ENCODE peak calls at places on chromosome 13, in six cellular contexts. Y, N, B, T, D and I are unnamed samples.

GRCh38 chr13:97875911-97876310 is 77.6 kb upstream of the IPO5 start:
- DNase-seq in Y (no peak), N (no peak), B (no peak), T (peak; percentile 31), D (no peak), I (no peak)

GRCh38 chr13:79918620-79919019 is 422.3 kb downstream of the SPRY2 start:
- DNase-seq in Y (no peak), N (no peak), B (peak; percentile 25), T (no peak), D (no peak), I (no peak)

GRCh38 chr13:97256343-97256783 is 34.2 kb downstream of the MBNL2 start:
- DNase-seq in Y (no peak), N (peak; percentile 97), B (peak; percentile 58), T (no peak), D (peak; percentile 96), I (peak; percentile 91)

GRCh38 chr13:112684041-112684440 is 5.8 kb upstream of the ATP11A start:
- DNase-seq in Y (no peak), N (no peak), B (no peak), T (peak; percentile 20), D (no peak), I (no peak)

GRCh38 chr13:111513766-111514611 is 193.5 kb downstream of the TEX29 start:
- DNase-seq in Y (no peak), N (no peak), B (no peak), T (no peak), D (no peak), I (no peak)

GRCh38 chr13:23427342-23428182 is 5.9 kb downstream of the SACS start:
- DNase-seq in Y (no peak), N (peak; percentile 97), B (no peak), T (peak; percentile 35), D (peak; percentile 64), I (no peak)

GRCh38 chr13:33228645-33229445 is 56.7 kb downstream of the STARD13 start:
- DNase-seq in Y (no peak), N (peak; percentile 83), B (peak; percentile 84), T (no peak), D (peak; percentile 96), I (peak; percentile 67)

GRCh38 chr13:73849292-73849691 is 284.9 kb downstream of the KLF12 start:
- DNase-seq in Y (peak; percentile 9), N (peak; percentile 52), B (peak; percentile 94), T (no peak), D (peak; percentile 78), I (peak; percentile 43)

GRCh38 chr13:75038315-75038881 is 443.6 kb downstream of the TBC1D4 start:
- DNase-seq in Y (no peak), N (no peak), B (no peak), T (no peak), D (no peak), I (no peak)

GRCh38 chr13:78787189-78787588 is 128.2 kb upstream of the OBI1 start:
- DNase-seq in Y (no peak), N (no peak), B (no peak), T (no peak), D (peak; percentile 7), I (no peak)

DNA sequence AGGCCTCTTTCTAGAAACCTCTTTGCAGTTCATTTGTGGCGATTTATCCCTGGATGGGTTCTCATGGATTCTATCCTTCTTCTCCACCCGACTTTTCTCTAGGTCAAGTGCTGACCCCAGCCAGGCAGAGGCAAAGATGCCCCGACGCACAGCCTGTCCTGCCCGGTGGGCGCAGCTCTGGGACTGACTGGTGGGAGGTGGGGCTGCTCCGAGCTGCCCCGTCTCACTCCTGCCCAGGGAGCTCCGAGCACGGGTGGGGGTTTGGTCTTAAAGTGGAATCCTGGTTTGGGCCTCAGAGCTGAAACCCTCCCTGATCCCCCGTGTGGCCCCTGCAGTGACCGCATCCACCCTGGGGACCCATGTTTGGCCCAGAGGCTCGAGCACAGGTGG is 44.5 kb downstream of the GAS6 start:
- DNase-seq in Y (no peak), N (no peak), B (no peak), T (no peak), D (no peak), I (no peak)
- H4K8ac ChIP-seq in Y (no peak overlapping the region), N (no peak overlapping the region), B (no peak overlapping the region), T (no peak overlapping the region), D (no peak overlapping the region), I (no peak overlapping the region)

GRCh38 chr13:100106005-100106404 is 17.1 kb downstream of the PCCA start:
- DNase-seq in Y (no peak), N (peak; percentile 37), B (no peak), T (no peak), D (peak; percentile 9), I (peak; percentile 11)

GRCh38 chr13:100106705-100107104 is 17.8 kb downstream of the PCCA start:
- DNase-seq in Y (no peak), N (no peak), B (no peak), T (no peak), D (no peak), I (peak; percentile 30)

GRCh38 chr13:100112186-100112838 is 23.4 kb downstream of the PCCA start:
- DNase-seq in Y (no peak), N (no peak), B (no peak), T (no peak), D (no peak), I (no peak)

GRCh38 chr13:100110269-100110668 is 21.4 kb downstream of the PCCA start:
- DNase-seq in Y (no peak), N (no peak), B (no peak), T (no peak), D (no peak), I (no peak)

GRCh38 chr13:100108913-100109507 is 20.1 kb downstream of the PCCA start:
- DNase-seq in Y (no peak), N (peak; percentile 19), B (no peak), T (no peak), D (no peak), I (no peak)
- H4K8ac ChIP-seq in Y (no peak overlapping the region), N (no peak overlapping the region), B (no peak overlapping the region), T (no peak overlapping the region), D (no peak overlapping the region), I (no peak overlapping the region)

GRCh38 chr13:25916119-25916518 is 135.7 kb downstream of the SHISA2 start:
- DNase-seq in Y (no peak), N (no peak), B (no peak), T (no peak), D (no peak), I (no peak)
- H4K8ac ChIP-seq in Y (no peak overlapping the region), N (no peak overlapping the region), B (no peak overlapping the region), T (no peak overlapping the region), D (no peak overlapping the region), I (no peak overlapping the region)

GRCh38 chr13:110108348-110109139 is 198.4 kb downstream of the COL4A1 start:
- DNase-seq in Y (peak; percentile 48), N (peak; percentile 88), B (peak; percentile 91), T (no peak), D (peak; percentile 87), I (peak; percentile 69)
- H4K8ac ChIP-seq in Y (peak overlapping the region; percentile 66), N (peak overlapping the region; percentile 15), B (no peak overlapping the region), T (no peak overlapping the region), D (peak overlapping the region; percentile 52), I (no peak overlapping the region)

GRCh38 chr13:30870049-30870884 is 35.8 kb upstream of the MEDAG start:
- DNase-seq in Y (peak; percentile 42), N (peak; percentile 100), B (peak; percentile 93), T (peak; percentile 67), D (peak; percentile 100), I (peak; percentile 96)
- H4K8ac ChIP-seq in Y (no peak overlapping the region), N (peak overlapping the region; percentile 99), B (no peak overlapping the region), T (no peak overlapping the region), D (peak overlapping the region; percentile 84), I (peak overlapping the region; percentile 76)

GRCh38 chr13:106570354-106570822 is 2.5 kb upstream of the ARGLU1 start:
- DNase-seq in Y (peak; percentile 31), N (peak; percentile 61), B (peak; percentile 98), T (peak; percentile 69), D (peak; percentile 39), I (peak; percentile 91)

GRCh38 chr13:106569233-106570095 is 1.5 kb upstream of the ARGLU1 start:
- DNase-seq in Y (no peak), N (no peak), B (peak; percentile 44), T (no peak), D (no peak), I (peak; percentile 49)

GRCh38 chr13:106567421-106568224 is at the start of gene ARGLU1:
- DNase-seq in Y (peak; percentile 93), N (peak; percentile 90), B (peak; percentile 95), T (peak; percentile 98), D (peak; percentile 92), I (peak; percentile 98)

GRCh38 chr13:106566682-106567420 is 1.1 kb downstream of the ARGLU1 start:
- DNase-seq in Y (no peak), N (peak; percentile 62), B (peak; percentile 81), T (no peak), D (peak; percentile 61), I (peak; percentile 47)

GRCh38 chr13:106568225-106569003 is 477 bp upstream of the ARGLU1 start:
- DNase-seq in Y (no peak), N (no peak), B (no peak), T (no peak), D (no peak), I (no peak)
- H4K8ac ChIP-seq in Y (no peak overlapping the region), N (peak overlapping the region; percentile 92), B (no peak overlapping the region), T (no peak overlapping the region), D (no peak overlapping the region), I (peak overlapping the region; percentile 74)

GRCh38 chr13:72181661-72182060 is 314.7 kb upstream of the DACH1 start:
- DNase-seq in Y (no peak), N (no peak), B (no peak), T (no peak), D (no peak), I (no peak)
- H4K8ac ChIP-seq in Y (no peak overlapping the region), N (no peak overlapping the region), B (no peak overlapping the region), T (no peak overlapping the region), D (no peak overlapping the region), I (no peak overlapping the region)

GRCh38 chr13:99746857-99747710 is 224.5 kb downstream of the ZIC5 start:
- DNase-seq in Y (peak; percentile 93), N (no peak), B (no peak), T (peak; percentile 65), D (no peak), I (no peak)
- H4K8ac ChIP-seq in Y (no peak overlapping the region), N (no peak overlapping the region), B (no peak overlapping the region), T (no peak overlapping the region), D (no peak overlapping the region), I (no peak overlapping the region)

DNA sequence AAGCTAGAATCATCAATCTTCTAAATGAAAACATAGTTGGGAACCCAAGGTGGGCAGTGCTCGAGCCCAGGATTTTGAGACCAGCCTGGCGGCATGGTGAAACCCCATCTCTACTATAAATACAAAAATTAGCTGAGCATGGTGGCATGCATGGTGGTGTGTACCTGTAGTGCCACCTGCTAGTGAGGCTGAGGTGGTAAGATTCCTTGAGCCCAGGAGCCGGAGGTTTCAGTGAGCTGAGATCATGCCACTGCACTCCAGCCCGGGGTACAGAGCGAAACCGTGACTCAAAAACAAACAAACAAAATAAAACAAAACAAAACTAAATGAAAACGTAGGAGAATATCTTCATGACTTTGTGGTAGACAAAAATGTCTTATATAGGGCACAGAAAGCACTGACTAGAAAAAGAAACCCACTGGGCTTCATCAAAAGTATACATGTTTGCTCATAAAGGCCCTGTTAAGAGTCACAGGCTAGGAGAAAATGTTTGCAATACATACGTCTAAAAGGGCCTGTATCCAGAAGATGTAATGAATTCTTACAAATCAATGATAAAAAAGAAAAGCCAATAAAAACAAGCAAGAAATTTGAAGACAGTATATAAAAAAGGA is 353.6 kb downstream of the FGF9 start:
- DNase-seq in Y (no peak), N (no peak), B (no peak), T (no peak), D (no peak), I (no peak)
- H4K8ac ChIP-seq in Y (no peak overlapping the region), N (no peak overlapping the region), B (no peak overlapping the region), T (no peak overlapping the region), D (no peak overlapping the region), I (no peak overlapping the region)